ENCODE peak calls at places on chromosomes 6 and 20, in five cellular contexts. C, V, I, G and S are unnamed samples.

GRCh38 chr20:54122189-54122588 is 51.6 kb downstream of the CYP24A1 start:
- ATAC-seq in C (no peak), I (no peak), V (no peak), G (no peak), S (no peak)

GRCh38 chr6:140071601-140072062 is 697.2 kb upstream of the CITED2 start:
- ATAC-seq in G (peak), V (no peak), C (no peak), I (no peak), S (peak)

GRCh38 chr6:33071579-33071978 is 1.9 kb downstream of the HLA-DPA1 start:
- ATAC-seq in I (no peak), G (no peak), C (no peak), V (no peak), S (no peak)

GRCh38 chr6:14077193-14077853 is 40.2 kb upstream of the CD83 start:
- ATAC-seq in I (no peak), V (no peak), G (no peak), C (peak), S (no peak)

GRCh38 chr6:108841377-108841855 is 6.8 kb upstream of the ARMC2 start:
- ATAC-seq in V (peak), C (no peak), I (no peak), G (no peak), S (peak)

GRCh38 chr6:2988076-2988425 is 11.6 kb upstream of the NQO2 start:
- ATAC-seq in C (peak), V (no peak), G (peak), I (no peak), S (no peak)

GRCh38 chr6:37049990-37050853 is 44.8 kb downstream of the FGD2 start:
- ATAC-seq in V (peak), G (peak), I (no peak), C (peak), S (peak)

GRCh38 chr20:58722379-58722778 is 29.8 kb downstream of the NPEPL1 start:
- ATAC-seq in G (no peak), C (no peak), V (no peak), I (no peak), S (peak)

GRCh38 chr6:88916615-88917198 is 46.7 kb downstream of the RNGTT start:
- ATAC-seq in I (no peak), G (peak), V (no peak), C (no peak), S (no peak)

GRCh38 chr20:58199058-58199457 is 29.4 kb downstream of the ANKRD60 start:
- ATAC-seq in C (no peak), I (no peak), G (no peak), V (no peak), S (no peak)

GRCh38 chr6:160348552-160349441 is 619 bp downstream of the SLC22A3 start:
- ATAC-seq in C (no peak), V (peak), G (no peak), I (peak), S (peak)

GRCh38 chr6:44475417-44475778 is 87.9 kb downstream of the CDC5L start:
- ATAC-seq in V (no peak), G (peak), C (peak), I (peak), S (no peak)

GRCh38 chr20:31708839-31709534 is 13.7 kb downstream of the BCL2L1 start:
- ATAC-seq in I (no peak), G (no peak), C (no peak), V (no peak), S (no peak)

GRCh38 chr6:34536251-34536958 is 19.7 kb downstream of the SPDEF start:
- ATAC-seq in C (no peak), I (no peak), V (no peak), G (no peak), S (no peak)

GRCh38 chr6:158028421-158028820 is 46.8 kb downstream of the SYNJ2 start:
- ATAC-seq in G (no peak), I (no peak), V (no peak), C (no peak), S (no peak)

DNA sequence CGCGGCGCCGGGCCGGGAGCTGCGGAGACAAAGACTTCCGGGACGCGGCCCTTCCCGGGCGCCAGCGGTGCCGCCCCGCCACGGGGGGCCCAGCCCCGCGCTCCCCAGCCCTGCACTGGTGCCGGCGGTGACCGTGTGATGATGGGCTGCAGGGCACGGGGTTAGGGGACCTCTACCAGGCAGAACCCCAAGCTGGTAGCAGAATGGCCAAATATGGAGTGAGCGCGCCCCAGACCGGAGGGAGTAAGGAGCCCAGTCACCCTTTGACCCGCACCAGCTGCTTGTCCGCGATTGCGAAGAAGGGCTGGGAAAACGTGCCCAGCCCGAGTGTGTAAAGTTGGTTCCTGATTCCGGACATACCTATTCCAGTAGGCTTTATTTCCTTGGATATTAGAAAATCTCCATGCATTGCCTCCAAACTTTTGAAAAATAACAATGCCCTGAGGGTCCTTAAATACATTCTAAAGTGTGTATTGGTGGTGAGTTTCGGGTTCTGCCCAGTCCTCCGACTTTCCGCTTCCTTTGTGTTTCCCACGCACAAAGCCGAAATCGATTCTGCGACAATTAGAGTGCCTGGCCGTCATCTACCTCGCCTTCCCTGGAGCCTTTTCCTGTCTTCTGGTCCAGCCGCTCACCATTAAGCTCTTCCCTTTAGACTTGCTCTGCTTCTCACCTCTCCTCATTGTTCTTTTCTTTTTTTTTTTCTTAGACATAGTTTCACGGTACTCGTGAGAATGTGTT is 1.1 kb downstream of the ABRACL start:
- ATAC-seq in G (peak), I (peak), C (peak), V (peak), S (peak)
- TF ChIP-seq POLR2AphosphoS5 in G (no peak), I (no peak), C (no peak), V (peak), S (peak)

GRCh38 chr6:16432075-16433032 is 194.0 kb downstream of the GMPR start:
- ATAC-seq in V (no peak), G (peak), C (no peak), I (no peak), S (no peak)
- TF ChIP-seq POLR2AphosphoS5 in V (no peak), G (no peak), C (no peak), I (no peak), S (no peak)

GRCh38 chr6:1404713-1405098 is 15.3 kb downstream of the FOXF2 start:
- ATAC-seq in I (no peak), V (no peak), C (no peak), G (no peak), S (no peak)
- TF ChIP-seq POLR2AphosphoS5 in I (no peak), V (no peak), C (no peak), G (no peak), S (no peak)

GRCh38 chr6:168658059-168658458 is 217.1 kb downstream of the SMOC2 start:
- ATAC-seq in G (no peak), V (no peak), C (no peak), I (no peak), S (no peak)

GRCh38 chr6:168662301-168662936 is 221.4 kb downstream of the SMOC2 start:
- ATAC-seq in C (no peak), I (no peak), V (no peak), G (no peak), S (no peak)

GRCh38 chr6:168655462-168656152 is 214.6 kb downstream of the SMOC2 start:
- ATAC-seq in G (no peak), I (no peak), V (no peak), C (no peak), S (no peak)

GRCh38 chr6:168666170-168666569 is 225.2 kb downstream of the SMOC2 start:
- ATAC-seq in G (no peak), I (no peak), C (no peak), V (no peak), S (no peak)

GRCh38 chr6:168660400-168660945 is 219.5 kb downstream of the SMOC2 start:
- ATAC-seq in V (no peak), G (no peak), C (no peak), I (no peak), S (no peak)
- TF ChIP-seq POLR2AphosphoS5 in V (no peak), G (no peak), C (no peak), I (no peak), S (no peak)

GRCh38 chr20:63846128-63846771 is 15.0 kb upstream of the ABHD16B start:
- ATAC-seq in V (no peak), C (peak), I (peak), G (no peak), S (peak)
- TF ChIP-seq POLR2AphosphoS5 in V (peak), C (no peak), I (peak), G (no peak), S (no peak)

DNA sequence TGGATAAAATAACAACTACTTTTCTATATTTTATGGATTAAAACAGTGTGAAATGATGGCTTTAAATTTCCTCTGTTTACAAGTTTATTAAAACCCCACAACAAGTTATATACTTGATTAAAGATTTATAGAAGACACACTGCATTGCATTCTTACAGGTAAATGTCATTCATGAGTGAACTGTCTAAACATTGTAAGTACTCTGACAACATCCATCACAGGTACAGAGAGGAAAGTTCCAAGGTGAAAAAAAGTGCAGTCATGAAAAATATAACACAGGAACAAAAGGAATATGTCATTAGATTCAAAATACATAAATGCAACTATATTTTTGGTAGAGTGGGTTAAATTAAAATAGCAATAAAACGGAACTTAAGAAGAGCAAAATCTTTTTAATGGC is 156.9 kb downstream of the KHDRBS2 start:
- ATAC-seq in C (no peak), V (no peak), G (no peak), I (no peak), S (no peak)
- TF ChIP-seq POLR2AphosphoS5 in C (no peak), V (no peak), G (no peak), I (no peak), S (no peak)

GRCh38 chr20:22411568-22412450 is 172.6 kb downstream of the FOXA2 start:
- ATAC-seq in G (peak), V (peak), C (peak), I (no peak), S (peak)
- TF ChIP-seq POLR2AphosphoS5 in G (no peak), V (peak), C (peak), I (no peak), S (peak)

DNA sequence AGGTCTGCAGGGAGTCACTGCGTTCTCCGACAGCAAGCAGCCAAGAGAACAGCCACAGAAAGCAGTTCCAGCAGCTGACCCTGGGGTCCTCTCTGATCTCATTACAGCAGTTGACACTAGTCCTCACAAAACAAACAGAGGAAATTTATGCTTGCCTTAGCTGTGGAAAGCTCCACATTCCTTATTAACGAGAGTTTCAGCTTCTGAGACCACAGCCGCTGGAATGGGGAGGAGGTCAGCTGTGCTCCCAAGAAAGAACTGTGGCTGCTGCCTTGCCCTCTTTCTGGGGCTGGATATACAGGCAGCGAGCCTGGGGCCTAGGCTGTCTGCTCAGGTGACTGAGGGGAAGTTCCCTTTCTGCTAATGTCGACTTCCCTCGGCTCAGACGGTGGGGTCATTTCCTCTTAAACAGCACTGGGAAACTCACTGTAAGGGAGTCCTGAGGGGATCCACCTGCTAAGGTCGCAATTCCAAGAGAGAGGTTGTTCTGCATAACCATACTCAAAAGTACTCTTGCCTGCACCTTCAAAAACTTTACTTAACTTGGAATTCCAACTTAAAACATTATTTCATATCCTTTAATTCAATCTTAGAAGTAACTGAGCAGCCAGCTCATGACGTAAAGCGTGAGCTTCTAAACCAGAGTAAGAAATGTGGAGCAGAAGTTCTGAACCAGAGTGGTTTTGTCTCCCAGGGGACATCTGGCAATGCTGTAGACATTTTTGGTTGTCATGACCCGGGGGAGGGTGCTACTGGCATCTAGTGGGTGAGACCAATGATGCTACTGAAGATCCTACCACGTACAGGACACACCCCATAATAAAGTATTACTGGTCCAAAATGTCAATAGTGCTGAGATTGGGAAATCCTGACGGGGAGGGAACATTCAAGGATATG is 80.3 kb downstream of the BACH2 start:
- ATAC-seq in C (no peak), V (no peak), I (no peak), G (peak), S (no peak)
- TF ChIP-seq POLR2AphosphoS5 in C (no peak), V (no peak), I (no peak), G (no peak), S (no peak)

GRCh38 chr6:121959501-121959900 is 440.0 kb upstream of the HSF2 start:
- ATAC-seq in V (no peak), I (no peak), C (no peak), G (no peak), S (no peak)
- TF ChIP-seq POLR2AphosphoS5 in V (no peak), I (no peak), C (no peak), G (no peak), S (no peak)